ENCODE peak calls at places on chromosomes 2 and 18, in five cellular contexts. S is GM23338, Y is GM12864, T is tibial nerve, V is fibroblast of the aortic adventitia. C is an unnamed sample.

GRCh38 chr2:86632672-86633071 is 9.0 kb upstream of the RNF103 start:
- DNase-seq in T (no peak), V (no peak), Y (no peak), S (no peak), C (no peak)

GRCh38 chr18:58520964-58521363 is 107.9 kb downstream of the ALPK2 start:
- DNase-seq in S (no peak), T (no peak), Y (no peak), V (no peak), C (no peak)

GRCh38 chr2:152342259-152343046 is 7.5 kb downstream of the FMNL2 start:
- DNase-seq in Y (no peak), T (no peak), V (no peak), S (no peak), C (no peak)

GRCh38 chr2:37618326-37618725 is 53.1 kb downstream of the CDC42EP3 start:
- DNase-seq in S (no peak), Y (no peak), V (no peak), T (no peak), C (no peak)

GRCh38 chr18:2515908-2516625 is 55.2 kb downstream of the METTL4 start:
- DNase-seq in Y (no peak), S (no peak), T (no peak), V (peak; percentile 87), C (no peak)

GRCh38 chr2:150387586-150388288 is 99.7 kb downstream of the RND3 start:
- DNase-seq in T (no peak), S (no peak), Y (no peak), V (no peak), C (no peak)

GRCh38 chr2:218259099-218259921 is 1.5 kb upstream of the GPBAR1 start:
- DNase-seq in T (peak; percentile 29), S (peak; percentile 24), Y (no peak), V (peak; percentile 85), C (no peak)

GRCh38 chr2:138510319-138510718 is 8.7 kb downstream of the SPOPL start:
- DNase-seq in T (no peak), Y (no peak), V (no peak), S (no peak), C (no peak)

GRCh38 chr2:240401308-240401707 is 34.2 kb upstream of the GPC1 start:
- DNase-seq in Y (no peak), V (no peak), S (no peak), T (peak; percentile 8), C (no peak)

GRCh38 chr2:238141541-238142318 is 3.3 kb downstream of the KLHL30 start:
- DNase-seq in S (no peak), T (no peak), Y (no peak), V (no peak), C (no peak)

GRCh38 chr2:120935339-120936313 is 200.0 kb downstream of the GLI2 start:
- DNase-seq in T (no peak), S (no peak), Y (no peak), V (peak; percentile 75), C (no peak)

GRCh38 chr2:72263043-72263780 is 115.5 kb upstream of the CYP26B1 start:
- DNase-seq in V (peak; percentile 31), Y (no peak), T (no peak), S (no peak), C (no peak)

GRCh38 chr2:10303174-10303633 is 500 bp downstream of the HPCAL1 start:
- DNase-seq in Y (no peak), T (no peak), S (no peak), V (peak; percentile 22), C (no peak)

GRCh38 chr2:40488927-40489677 is 37.2 kb upstream of the SLC8A1 start:
- DNase-seq in T (no peak), S (no peak), Y (no peak), V (peak; percentile 37), C (no peak)

GRCh38 chr2:190582761-190583506 is 48.4 kb upstream of the NEMP2 start:
- DNase-seq in T (no peak), V (no peak), S (no peak), Y (no peak), C (peak; percentile 49)

GRCh38 chr2:240131296-240131695 is 4.8 kb downstream of the COPS9 start:
- DNase-seq in S (no peak), V (no peak), Y (no peak), T (no peak), C (no peak)

GRCh38 chr2:86833315-86833714 is 28.4 kb downstream of the CD8B start:
- DNase-seq in S (peak; percentile 8), Y (no peak), T (no peak), V (no peak), C (no peak)

GRCh38 chr2:224498991-224499390 is 86.2 kb downstream of the CUL3 start:
- DNase-seq in T (no peak), S (no peak), V (no peak), Y (no peak), C (no peak)

GRCh38 chr2:20027715-20028434 is 15.4 kb upstream of the MATN3 start:
- DNase-seq in Y (no peak), S (no peak), T (no peak), V (no peak), C (no peak)

DNA sequence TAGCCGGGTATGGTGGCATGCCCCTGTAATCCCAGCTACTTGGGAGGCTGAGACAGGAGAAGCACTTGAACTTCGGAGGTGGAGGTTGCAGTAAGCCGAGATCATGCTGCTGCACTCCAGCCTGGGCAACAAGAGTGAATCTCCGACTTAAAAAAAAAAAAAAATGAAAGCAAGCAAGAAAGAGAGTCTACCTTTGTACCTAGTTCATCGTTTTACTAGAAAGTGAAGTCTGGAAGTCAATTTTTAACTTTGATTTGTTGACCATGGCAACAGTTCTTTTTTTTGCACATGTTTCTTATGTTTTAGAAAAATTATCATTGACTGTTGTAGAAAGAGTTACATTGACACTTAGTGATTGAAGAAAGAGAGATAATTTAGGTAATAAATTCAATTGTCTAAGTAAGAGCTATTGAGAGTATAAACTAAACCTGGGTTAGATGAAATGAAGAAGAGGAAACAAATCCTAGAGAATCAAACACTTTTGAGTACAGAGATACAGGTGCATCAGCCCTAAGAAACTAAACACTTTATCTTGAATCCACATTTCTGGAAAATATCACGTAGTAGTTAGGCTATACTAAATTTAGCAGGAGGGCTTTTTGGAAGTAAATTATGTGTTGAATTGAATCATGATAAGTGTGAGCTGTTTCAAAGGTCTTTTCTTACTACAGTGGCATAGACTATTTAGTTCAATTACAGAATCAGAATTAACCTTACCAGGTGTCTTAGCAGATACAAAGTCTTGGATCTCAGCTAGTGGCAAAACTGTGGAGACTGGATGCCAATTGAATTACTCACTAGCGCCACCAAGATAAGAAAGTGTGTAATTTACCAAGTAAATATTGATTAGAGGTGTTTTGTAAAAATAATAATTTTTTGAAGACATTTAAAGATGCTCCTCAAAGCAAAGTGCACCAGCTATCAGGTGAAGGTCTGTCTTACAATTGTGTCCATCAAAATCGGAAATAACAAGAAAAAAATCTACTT is 303.4 kb upstream of the NRXN1 start:
- DNase-seq in T (no peak), Y (no peak), S (peak; percentile 69), V (no peak), C (no peak)
- TF ChIP-seq CTCF in T (no peak), Y (no peak), S (peak; percentile 62), V (no peak), C (no peak)

GRCh38 chr2:232903989-232904388 is 33.9 kb downstream of the SNORC start:
- DNase-seq in Y (no peak), S (no peak), T (no peak), V (no peak), C (no peak)

GRCh38 chr2:232897971-232898408 is 27.9 kb downstream of the SNORC start:
- DNase-seq in T (no peak), S (no peak), Y (no peak), V (no peak), C (no peak)

GRCh38 chr2:232901711-232902578 is 31.9 kb downstream of the SNORC start:
- DNase-seq in S (no peak), T (no peak), Y (no peak), V (peak; percentile 86), C (no peak)

GRCh38 chr2:232898592-232899541 is 28.8 kb downstream of the SNORC start:
- DNase-seq in Y (no peak), T (no peak), S (no peak), V (peak; percentile 88), C (no peak)

GRCh38 chr2:232900811-232901701 is 31.0 kb downstream of the SNORC start:
- DNase-seq in T (no peak), Y (no peak), S (peak; percentile 66), V (no peak), C (no peak)
- H3K4me3 ChIP-seq in T (no peak overlapping the region), Y (no peak overlapping the region), S (peak overlapping the region; percentile 23), V (no peak overlapping the region), C (no peak overlapping the region)

GRCh38 chr2:29206941-29207340 is 91.7 kb downstream of the CLIP4 start:
- DNase-seq in S (peak; percentile 50), V (no peak), Y (no peak), T (no peak), C (no peak)
- TF ChIP-seq CTCF in S (peak; percentile 59), V (no peak), Y (no peak), T (no peak), C (no peak)

GRCh38 chr18:13611058-13611615 is 115.2 kb downstream of the FAM210A start:
- DNase-seq in V (peak; percentile 34), S (peak; percentile 28), T (no peak), Y (no peak), C (peak; percentile 61)
- H3K4me3 ChIP-seq in V (peak overlapping the region; percentile 58), S (no peak overlapping the region), T (peak overlapping the region; percentile 37), Y (peak overlapping the region; percentile 57), C (peak overlapping the region; percentile 54)

GRCh38 chr18:48407358-48407757 is 1.8 kb downstream of the ZBTB7C start:
- DNase-seq in T (no peak), Y (no peak), S (no peak), V (no peak), C (no peak)

GRCh38 chr18:48408111-48408726 is 964 bp downstream of the ZBTB7C start:
- DNase-seq in V (no peak), T (peak; percentile 26), S (peak; percentile 36), Y (no peak), C (peak; percentile 13)

GRCh38 chr18:48410095-48410920 is 1.1 kb upstream of the ZBTB7C start:
- DNase-seq in V (peak; percentile 69), T (peak; percentile 86), Y (peak; percentile 21), S (peak; percentile 94), C (peak; percentile 81)

GRCh38 chr18:48408727-48409590 is at the start of gene ZBTB7C:
- DNase-seq in V (no peak), S (peak; percentile 65), T (no peak), Y (no peak), C (peak; percentile 15)

GRCh38 chr18:48409591-48410094 is 460 bp upstream of the ZBTB7C start:
- DNase-seq in S (peak; percentile 49), Y (no peak), V (no peak), T (no peak), C (peak; percentile 15)
- TF ChIP-seq CTCF in S (peak; percentile 27), Y (no peak), V (no peak), T (no peak), C (no peak)

C was measured in GM06990.